ENCODE peak calls at places on chromosomes 4 and X, in six cellular contexts. L is Jurkat, Clone E6-1; I is NCI-H2081; B is fibroblast of gingiva; S is HT1080; U is NCI-H1436. F is an unnamed sample.

GRCh38 chr4:4819213-4819606 is 40.3 kb upstream of the MSX1 start:
- DNase-seq in U (no peak), S (no peak), I (no peak), L (no peak), B (no peak), F (no peak)

GRCh38 chrX:115226929-115227328 is 7.0 kb downstream of the LRCH2 start:
- DNase-seq in I (peak; percentile 40), L (no peak), B (no peak), U (peak; percentile 5), S (peak; percentile 48), F (peak; percentile 25)

GRCh38 chr4:151865744-151866143 is 104.9 kb upstream of the GATB start:
- DNase-seq in S (no peak), L (no peak), B (no peak), I (no peak), U (no peak), F (no peak)

GRCh38 chrX:149371984-149372383 is 133.1 kb downstream of the IDS start:
- DNase-seq in L (no peak), I (no peak), U (no peak), S (no peak), B (no peak), F (no peak)

GRCh38 chr4:18593297-18594002 is 571.9 kb upstream of the LCORL start:
- DNase-seq in L (peak; percentile 56), U (peak; percentile 27), I (peak; percentile 85), B (peak; percentile 64), S (peak; percentile 57), F (peak; percentile 73)

GRCh38 chr4:86256086-86256485 is 103.8 kb downstream of the MAPK10 start:
- DNase-seq in S (no peak), B (no peak), U (no peak), I (no peak), L (no peak), F (no peak)

GRCh38 chr4:168605411-168605810 is 108.6 kb downstream of the PALLD start:
- DNase-seq in S (peak; percentile 83), B (peak; percentile 43), U (no peak), L (no peak), I (no peak), F (no peak)

GRCh38 chr4:110622841-110623709 is at the start of gene PITX2:
- DNase-seq in I (no peak), B (peak; percentile 54), S (peak; percentile 99), U (no peak), L (peak; percentile 93), F (no peak)

GRCh38 chrX:54447461-54447860 is 7.3 kb downstream of the TSR2 start:
- DNase-seq in S (no peak), B (no peak), U (peak; percentile 1), I (no peak), L (no peak), F (no peak)

GRCh38 chr4:1336079-1336478 is 10.9 kb upstream of the UVSSA start:
- DNase-seq in L (no peak), B (peak; percentile 83), U (no peak), I (no peak), S (no peak), F (no peak)

GRCh38 chrX:20294284-20294683 is 27.6 kb upstream of the RPS6KA3 start:
- DNase-seq in U (no peak), I (no peak), L (no peak), S (no peak), B (no peak), F (no peak)

GRCh38 chrX:112638691-112639090 is 41.0 kb downstream of the LHFPL1 start:
- DNase-seq in I (no peak), B (no peak), S (no peak), U (no peak), L (no peak), F (no peak)

GRCh38 chr4:19736968-19737756 is 514.5 kb upstream of the SLIT2 start:
- DNase-seq in L (no peak), S (no peak), B (no peak), I (peak; percentile 25), U (no peak), F (no peak)

GRCh38 chr4:14110407-14110806 is 482.9 kb upstream of the BOD1L1 start:
- DNase-seq in S (peak; percentile 63), U (no peak), L (no peak), B (peak; percentile 48), I (no peak), F (no peak)

GRCh38 chr4:111283066-111283677 is 660.3 kb upstream of the PITX2 start:
- DNase-seq in U (peak; percentile 19), I (peak; percentile 30), B (peak; percentile 13), L (peak; percentile 50), S (peak; percentile 33), F (no peak)